ENCODE peak calls at places on chromosomes 12 and 14, in seven cellular contexts. A is A549, P is upper lobe of left lung, G is transverse colon, F is suprapubic skin, M is heart left ventricle, Z is uterus. W is an unnamed sample.

GRCh38 chr12:11981174-11981733 is 89.5 kb upstream of the BCL2L14 start:
- DNase-seq in A (no peak), P (no peak), G (no peak), F (no peak), M (no peak), Z (no peak), W (no peak)

GRCh38 chr14:52011557-52011956 is 22.2 kb downstream of the RTRAF start:
- DNase-seq in A (no peak), P (no peak), G (no peak), F (no peak), M (no peak), Z (no peak), W (no peak)

GRCh38 chr12:122403115-122403770 is 19.2 kb downstream of the CLIP1 start:
- DNase-seq in A (no peak), P (no peak), G (no peak), F (no peak), M (no peak), Z (no peak), W (no peak)

GRCh38 chr14:23381017-23381375 is 4.2 kb downstream of the CMTM5 start:
- DNase-seq in A (no peak), P (no peak), G (no peak), F (no peak), M (no peak), Z (no peak), W (no peak)

GRCh38 chr12:104747330-104747729 is 210.8 kb downstream of the SLC41A2 start:
- DNase-seq in A (no peak), P (no peak), G (no peak), F (no peak), M (no peak), Z (no peak), W (no peak)

GRCh38 chr12:117384735-117385134 is 23.3 kb upstream of the NOS1 start:
- DNase-seq in A (no peak), P (no peak), G (no peak), F (no peak), M (no peak), Z (no peak), W (no peak)

GRCh38 chr12:104358353-104359003 is 54.9 kb downstream of the EID3 start:
- DNase-seq in A (no peak), P (peak), G (peak), F (no peak), M (peak), Z (peak), W (peak)

GRCh38 chr12:88684610-88685009 is 104.3 kb upstream of the KITLG start:
- DNase-seq in A (no peak), P (no peak), G (peak), F (no peak), M (no peak), Z (no peak), W (no peak)

GRCh38 chr14:61578745-61579144 is 116.6 kb upstream of the HIF1A start:
- DNase-seq in A (no peak), P (no peak), G (no peak), F (no peak), M (no peak), Z (no peak), W (no peak)

GRCh38 chr12:92735131-92735721 is 32.4 kb downstream of the PLEKHG7 start:
- DNase-seq in A (no peak), P (no peak), G (no peak), F (no peak), M (no peak), Z (peak), W (no peak)

GRCh38 chr12:70120970-70121369 is 122.3 kb upstream of the CNOT2 start:
- DNase-seq in A (no peak), P (no peak), G (no peak), F (no peak), M (no peak), Z (no peak), W (no peak)

GRCh38 chr12:26077915-26078314 is 46.9 kb downstream of the BHLHE41 start:
- DNase-seq in A (no peak), P (no peak), G (no peak), F (no peak), M (no peak), Z (no peak), W (no peak)

GRCh38 chr14:23559010-23559920 is 3.2 kb downstream of the THTPA start:
- DNase-seq in A (peak), P (peak), G (peak), F (no peak), M (no peak), Z (no peak), W (no peak)

GRCh38 chr14:104655128-104655848 is 34.1 kb upstream of the INF2 start:
- DNase-seq in A (no peak), P (no peak), G (no peak), F (no peak), M (no peak), Z (no peak), W (no peak)

GRCh38 chr12:125185740-125186470 is 120.7 kb downstream of the AACS start:
- DNase-seq in A (peak), P (peak), G (peak), F (no peak), M (peak), Z (no peak), W (peak)

GRCh38 chr12:65170245-65170881 is 980 bp downstream of the LEMD3 start:
- DNase-seq in A (peak), P (peak), G (peak), F (peak), M (peak), Z (peak), W (peak)

GRCh38 chr14:57755018-57755521 is 110.8 kb downstream of the SLC35F4 start:
- DNase-seq in A (no peak), P (no peak), G (no peak), F (no peak), M (no peak), Z (no peak), W (no peak)

GRCh38 chr14:104594310-104595046 is 10.1 kb downstream of the TMEM179 start:
- DNase-seq in A (no peak), P (no peak), G (no peak), F (no peak), M (no peak), Z (no peak), W (no peak)

GRCh38 chr12:44295958-44296623 is 460.2 kb downstream of the TMEM117 start:
- DNase-seq in A (no peak), P (no peak), G (no peak), F (no peak), M (no peak), Z (no peak), W (no peak)

GRCh38 chr12:114895081-114895480 is 211.1 kb upstream of the TBX3 start:
- DNase-seq in A (no peak), P (no peak), G (no peak), F (no peak), M (no peak), Z (no peak), W (no peak)

GRCh38 chr12:132248439-132249157 is 80.8 kb downstream of the GALNT9 start:
- DNase-seq in A (no peak), P (no peak), G (no peak), F (no peak), M (no peak), Z (no peak), W (no peak)

GRCh38 chr12:120119395-120119973 is 2.9 kb upstream of the RAB35 start:
- DNase-seq in A (peak), P (no peak), G (no peak), F (no peak), M (no peak), Z (no peak), W (no peak)

GRCh38 chr14:75794615-75795038 is 133.6 kb downstream of the TTLL5 start:
- DNase-seq in A (no peak), P (no peak), G (no peak), F (no peak), M (no peak), Z (no peak), W (no peak)

GRCh38 chr12:71636704-71637115 is 26.9 kb downstream of the ZFC3H1 start:
- DNase-seq in A (peak), P (no peak), G (no peak), F (no peak), M (no peak), Z (no peak), W (no peak)

GRCh38 chr14:67461341-67461985 is 27.1 kb downstream of the TMEM229B start:
- DNase-seq in A (no peak), P (no peak), G (no peak), F (no peak), M (no peak), Z (no peak), W (no peak)

GRCh38 chr14:32397871-32398640 is 69.0 kb downstream of the AKAP6 start:
- DNase-seq in A (no peak), P (no peak), G (no peak), F (no peak), M (no peak), Z (peak), W (peak)

GRCh38 chr12:72546106-72546505 is 273.9 kb downstream of the TRHDE start:
- DNase-seq in A (no peak), P (no peak), G (no peak), F (no peak), M (no peak), Z (no peak), W (no peak)

GRCh38 chr12:52344111-52344510 is 22.9 kb upstream of the KRT83 start:
- DNase-seq in A (no peak), P (no peak), G (no peak), F (no peak), M (no peak), Z (no peak), W (no peak)

GRCh38 chr14:75084513-75084912 is 15.1 kb downstream of the ZC2HC1C start:
- DNase-seq in A (no peak), P (no peak), G (peak), F (no peak), M (no peak), Z (no peak), W (no peak)

GRCh38 chr12:1474059-1474537 is 120.3 kb downstream of the FBXL14 start:
- DNase-seq in A (peak), P (no peak), G (no peak), F (no peak), M (no peak), Z (no peak), W (no peak)

GRCh38 chr14:89787525-89787924 is 167.0 kb downstream of the EFCAB11 start:
- DNase-seq in A (no peak), P (no peak), G (no peak), F (no peak), M (no peak), Z (no peak), W (no peak)

GRCh38 chr14:56794088-56794556 is 16.2 kb downstream of the OTX2 start:
- DNase-seq in A (no peak), P (no peak), G (no peak), F (no peak), M (no peak), Z (no peak), W (no peak)

GRCh38 chr12:14473707-14474287 is 93.9 kb downstream of the PLBD1 start:
- DNase-seq in A (no peak), P (no peak), G (no peak), F (no peak), M (no peak), Z (no peak), W (no peak)

GRCh38 chr12:88946377-88946997 is 366.2 kb upstream of the KITLG start:
- DNase-seq in A (no peak), P (peak), G (no peak), F (no peak), M (peak), Z (no peak), W (peak)

GRCh38 chr14:57380935-57381334 is 9.5 kb upstream of the NAA30 start:
- DNase-seq in A (no peak), P (no peak), G (no peak), F (no peak), M (no peak), Z (no peak), W (no peak)

GRCh38 chr12:46260153-46260912 is 8.5 kb downstream of the SLC38A1 start:
- DNase-seq in A (no peak), P (no peak), G (no peak), F (no peak), M (no peak), Z (no peak), W (no peak)

GRCh38 chr12:109134186-109134917 is 18.0 kb downstream of the ACACB start:
- DNase-seq in A (peak), P (no peak), G (no peak), F (no peak), M (no peak), Z (peak), W (no peak)

GRCh38 chr14:69047255-69047654 is 68.2 kb upstream of the ACTN1 start:
- DNase-seq in A (no peak), P (no peak), G (no peak), F (no peak), M (no peak), Z (no peak), W (no peak)

GRCh38 chr12:119195256-119195655 is 16.5 kb downstream of the HSPB8 start:
- DNase-seq in A (no peak), P (no peak), G (no peak), F (no peak), M (no peak), Z (no peak), W (no peak)

GRCh38 chr14:67722293-67722692 is 20.6 kb downstream of the RDH12 start:
- DNase-seq in A (no peak), P (no peak), G (peak), F (no peak), M (peak), Z (peak), W (no peak)

GRCh38 chr14:93543766-93544165 is 113.0 kb downstream of the UNC79 start:
- DNase-seq in A (peak), P (no peak), G (no peak), F (no peak), M (no peak), Z (no peak), W (no peak)
- TF ChIP-seq CTCF in A (peak), P (no peak), G (no peak), F (no peak), M (peak), Z (no peak), W (no peak)

DNA sequence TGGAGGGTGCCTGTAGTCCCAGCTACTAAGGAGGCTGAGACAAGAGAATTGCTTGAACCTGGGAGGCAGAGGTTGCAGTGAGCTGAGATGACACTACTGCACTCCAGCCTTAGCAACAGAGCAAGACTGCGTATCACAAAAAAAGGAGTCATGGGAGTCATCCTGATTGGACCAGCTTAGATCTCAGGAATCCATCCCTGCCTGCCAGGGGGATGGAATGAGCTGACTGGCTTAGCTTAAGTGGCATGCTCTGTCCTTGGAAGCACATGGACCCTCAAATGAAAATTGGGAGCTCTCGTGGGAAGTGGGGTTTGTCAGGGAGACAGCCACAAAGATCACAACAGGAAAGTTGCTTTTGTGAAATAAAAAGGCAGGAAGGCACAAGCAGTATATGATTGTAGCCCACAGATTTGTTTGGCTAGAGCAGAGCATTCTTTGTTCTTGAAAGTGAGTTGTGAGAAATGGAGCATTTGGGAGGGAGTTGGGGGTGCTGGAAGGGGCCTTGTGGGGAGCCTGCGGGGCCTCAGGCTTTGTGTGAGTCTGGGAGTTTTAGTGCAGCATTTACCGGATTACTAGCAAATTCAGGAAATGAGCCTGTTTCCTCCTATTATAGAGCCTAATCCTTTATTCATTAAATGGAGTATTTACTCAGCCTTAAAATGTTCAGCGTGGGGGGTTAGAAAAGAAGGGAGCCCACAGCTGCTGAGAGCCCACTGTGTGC is 30.7 kb downstream of the DGLUCY start:
- DNase-seq in A (no peak), P (no peak), G (no peak), F (no peak), M (no peak), Z (no peak), W (no peak)
- TF ChIP-seq POLR2A in A (no peak), P (no peak), G (no peak), F (no peak), M (no peak), Z (no peak), W (no peak)

GRCh38 chr12:57896437-57897201 is 44.7 kb upstream of the ATP23 start:
- DNase-seq in A (peak), P (peak), G (peak), F (peak), M (peak), Z (peak), W (peak)
- TF ChIP-seq CTCF in A (peak), P (peak), G (no peak), F (peak), M (peak), Z (peak), W (no peak)

GRCh38 chr14:98935921-98936320 is 336.1 kb downstream of the BCL11B start:
- DNase-seq in A (no peak), P (peak), G (no peak), F (peak), M (no peak), Z (no peak), W (no peak)

GRCh38 chr14:98931126-98931525 is 340.9 kb downstream of the BCL11B start:
- DNase-seq in A (no peak), P (no peak), G (no peak), F (peak), M (no peak), Z (no peak), W (no peak)

GRCh38 chr14:98931911-98932310 is 340.1 kb downstream of the BCL11B start:
- DNase-seq in A (no peak), P (peak), G (peak), F (peak), M (no peak), Z (no peak), W (no peak)

GRCh38 chr14:98928418-98928817 is 343.6 kb downstream of the BCL11B start:
- DNase-seq in A (no peak), P (no peak), G (no peak), F (peak), M (no peak), Z (no peak), W (no peak)

GRCh38 chr14:98932436-98933325 is 339.3 kb downstream of the BCL11B start:
- DNase-seq in A (no peak), P (no peak), G (no peak), F (peak), M (no peak), Z (no peak), W (no peak)
- TF ChIP-seq POLR2A in A (no peak), P (no peak), G (no peak), F (no peak), M (no peak), Z (no peak), W (no peak)

GRCh38 chr14:93824518-93825234 is 36.4 kb upstream of the PRIMA1 start:
- DNase-seq in A (peak), P (no peak), G (no peak), F (peak), M (no peak), Z (no peak), W (no peak)
- TF ChIP-seq CTCF in A (peak), P (no peak), G (no peak), F (no peak), M (no peak), Z (no peak), W (no peak)

DNA sequence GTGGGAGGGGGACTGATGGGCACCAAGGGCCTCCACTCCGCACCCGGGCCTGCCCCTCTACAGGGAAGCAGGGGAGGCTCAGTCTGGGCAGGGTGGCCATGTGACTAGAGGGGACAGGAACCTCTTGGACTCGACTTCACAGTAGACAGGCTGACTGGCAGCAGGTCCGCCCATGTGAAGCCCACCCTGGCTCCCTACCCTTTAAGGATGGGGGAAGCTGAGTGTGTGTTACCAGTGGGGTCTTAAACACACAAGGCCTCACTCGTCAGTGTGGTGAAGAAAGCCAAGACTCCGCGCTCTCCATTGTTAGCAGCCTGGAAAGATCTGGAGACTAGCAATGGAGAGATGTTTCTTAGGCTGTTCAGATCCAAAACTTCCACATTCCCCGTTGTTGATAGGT is 52.4 kb downstream of the ANAPC7 start:
- DNase-seq in A (no peak), P (no peak), G (no peak), F (no peak), M (no peak), Z (no peak), W (no peak)
- TF ChIP-seq POLR2A in A (no peak), P (no peak), G (no peak), F (no peak), M (no peak), Z (no peak), W (no peak)

GRCh38 chr12:50211392-50212070 is 44.4 kb upstream of the CERS5 start:
- DNase-seq in A (no peak), P (no peak), G (no peak), F (no peak), M (no peak), Z (no peak), W (no peak)
- TF ChIP-seq CTCF in A (peak), P (no peak), G (no peak), F (no peak), M (peak), Z (peak), W (no peak)

DNA sequence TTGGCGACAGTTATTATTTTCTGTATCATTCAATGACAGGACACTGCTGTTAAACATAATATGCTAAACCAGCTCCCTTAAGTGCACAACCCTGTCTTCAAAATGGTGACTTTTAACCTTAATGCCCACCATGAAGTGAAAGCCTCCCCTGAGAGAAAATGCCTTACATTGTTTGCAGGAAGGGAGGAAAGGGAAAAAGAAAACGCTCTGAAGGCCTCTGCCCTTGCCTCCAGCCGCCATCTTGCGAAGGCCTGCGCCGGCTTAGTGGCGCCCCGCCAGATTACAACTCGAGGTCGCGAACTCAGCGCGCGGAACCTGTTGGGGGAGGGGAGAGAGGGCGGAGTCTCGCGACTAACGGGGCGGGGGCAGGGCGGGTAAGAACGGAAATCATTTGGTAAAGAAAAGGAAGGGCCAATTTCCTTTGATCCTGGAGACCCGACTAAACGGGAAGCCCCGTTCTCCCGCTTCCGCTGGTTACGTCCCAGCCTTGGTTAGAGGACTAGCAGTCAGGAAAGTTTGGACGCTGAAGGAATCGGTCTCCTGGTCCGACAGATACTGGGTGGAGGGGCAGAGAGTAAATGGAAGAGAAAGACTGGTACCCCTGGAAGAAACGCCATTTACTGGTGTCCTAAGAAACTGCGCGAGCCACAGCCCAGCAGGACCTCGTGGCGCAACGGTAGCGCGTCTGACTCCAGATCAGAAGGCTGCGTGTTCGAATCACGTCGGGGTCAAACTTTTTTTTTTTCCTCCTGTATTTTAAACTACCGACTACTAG is 11.6 kb upstream of the TMPO start:
- DNase-seq in A (peak), P (peak), G (peak), F (peak), M (peak), Z (peak), W (peak)
- TF ChIP-seq POLR2A in A (peak), P (no peak), G (peak), F (no peak), M (peak), Z (no peak), W (no peak)

DNA sequence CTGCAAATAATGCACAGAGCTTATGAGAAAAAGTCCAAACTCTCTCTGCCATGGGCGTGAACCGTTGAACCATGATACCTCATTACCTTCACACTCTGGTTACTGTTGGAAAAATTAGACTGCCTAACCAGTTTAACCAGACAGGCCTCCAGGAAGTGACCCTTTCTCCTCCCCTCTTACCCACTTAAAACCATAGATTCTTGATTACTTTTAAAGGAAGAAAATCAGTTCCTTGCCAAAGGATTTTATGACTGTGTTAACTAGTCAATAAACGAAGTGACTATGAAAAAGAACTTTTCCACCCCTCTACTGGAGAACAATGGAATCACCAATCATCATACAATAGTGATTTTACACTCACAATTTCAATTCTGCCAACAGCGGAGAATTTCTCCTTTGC is 254.0 kb upstream of the ATP2B1 start:
- DNase-seq in A (no peak), P (no peak), G (peak), F (no peak), M (no peak), Z (no peak), W (no peak)
- TF ChIP-seq CTCF in A (peak), P (no peak), G (peak), F (no peak), M (no peak), Z (no peak), W (no peak)